ENCODE peak calls at places on chromosome 18, in seven cellular contexts. J is CD8-positive, alpha-beta T cell; R is fibroblast of pulmonary artery; V is spleen; W is left lung; N is coronary artery; F is upper lobe of left lung. S is an unnamed sample.

GRCh38 chr18:52311331-52311730 is 28.7 kb upstream of the DCC start:
- DNase-seq in F (no peak), V (no peak), J (no peak), R (no peak), N (no peak), W (no peak), S (no peak)

GRCh38 chr18:77405096-77405495 is 155.4 kb downstream of the GALR1 start:
- DNase-seq in J (no peak), W (no peak), R (no peak), N (no peak), V (no peak), F (no peak), S (no peak)

GRCh38 chr18:78816916-78817315 is 162.7 kb upstream of the SALL3 start:
- DNase-seq in V (peak), F (no peak), N (no peak), W (no peak), R (no peak), J (no peak), S (no peak)

GRCh38 chr18:43078485-43079092 is 36.9 kb downstream of the RIT2 start:
- DNase-seq in W (no peak), N (no peak), J (no peak), F (no peak), V (no peak), R (no peak), S (peak)

GRCh38 chr18:3885209-3885792 is 435.3 kb downstream of the TGIF1 start:
- DNase-seq in J (no peak), F (no peak), W (no peak), R (no peak), V (no peak), N (no peak), S (no peak)

GRCh38 chr18:53937037-53937436 is 287.4 kb downstream of the MBD2 start:
- DNase-seq in W (no peak), V (no peak), N (no peak), F (no peak), R (no peak), J (no peak), S (no peak)

GRCh38 chr18:37484893-37485834 is 80.4 kb downstream of the CELF4 start:
- DNase-seq in W (no peak), N (no peak), V (no peak), F (peak), J (no peak), R (peak), S (peak)

GRCh38 chr18:60452424-60452823 is 79.8 kb upstream of the MC4R start:
- DNase-seq in F (no peak), N (no peak), W (no peak), V (no peak), R (peak), J (no peak), S (no peak)

GRCh38 chr18:3250237-3251107 is 2.9 kb downstream of the MYL12A start:
- DNase-seq in J (no peak), W (no peak), F (no peak), R (peak), V (no peak), N (no peak), S (no peak)

GRCh38 chr18:45357681-45358470 is 257.4 kb upstream of the SLC14A2 start:
- DNase-seq in N (no peak), W (no peak), F (no peak), V (no peak), J (no peak), R (no peak), S (no peak)

GRCh38 chr18:7084766-7085080 is 32.9 kb downstream of the LAMA1 start:
- DNase-seq in V (no peak), J (no peak), F (no peak), R (peak), N (no peak), W (no peak), S (no peak)

GRCh38 chr18:50465211-50466153 is 90.6 kb downstream of the SKA1 start:
- DNase-seq in F (no peak), W (no peak), N (no peak), R (no peak), J (no peak), V (no peak), S (no peak)

GRCh38 chr18:51724790-51725721 is 527.6 kb upstream of the MEX3C start:
- DNase-seq in F (no peak), V (no peak), N (no peak), W (no peak), R (peak), J (no peak), S (no peak)

GRCh38 chr18:23226930-23227728 is 91.8 kb downstream of the CABLES1 start:
- DNase-seq in F (peak), N (no peak), W (no peak), R (peak), J (no peak), V (no peak), S (no peak)

GRCh38 chr18:24631238-24632025 is 171.0 kb downstream of the HRH4 start:
- DNase-seq in F (no peak), R (no peak), J (no peak), W (no peak), V (no peak), N (no peak), S (peak)

GRCh38 chr18:13486686-13487085 is 239.7 kb downstream of the FAM210A start:
- DNase-seq in V (no peak), J (no peak), F (no peak), R (no peak), W (no peak), N (no peak), S (no peak)

GRCh38 chr18:74819433-74820059 is 221.9 kb downstream of the ZNF407 start:
- DNase-seq in F (no peak), W (no peak), V (no peak), N (no peak), J (no peak), R (peak), S (peak)

GRCh38 chr18:47251289-47252120 is at the start of gene SKOR2:
- DNase-seq in W (no peak), J (no peak), F (no peak), N (no peak), V (no peak), R (no peak), S (peak)

GRCh38 chr18:34870916-34871315 is 160.8 kb downstream of the DTNA start:
- DNase-seq in J (no peak), N (no peak), W (no peak), F (no peak), R (no peak), V (no peak), S (no peak)

GRCh38 chr18:50401888-50402287 is 27.0 kb downstream of the SKA1 start:
- DNase-seq in V (no peak), F (peak), W (peak), R (peak), J (no peak), N (no peak), S (peak)

GRCh38 chr18:50836521-50836957 is 16.7 kb upstream of the MRO start:
- DNase-seq in F (peak), R (peak), N (no peak), W (no peak), V (no peak), J (no peak), S (no peak)

GRCh38 chr18:2979871-2980606 is 32.9 kb downstream of the LPIN2 start:
- DNase-seq in F (peak), W (no peak), R (peak), J (no peak), N (no peak), V (no peak), S (no peak)

GRCh38 chr18:74946646-74947045 is 262.3 kb downstream of the PTGR3 start:
- DNase-seq in R (no peak), F (no peak), J (no peak), W (no peak), N (no peak), V (no peak), S (no peak)

GRCh38 chr18:63575680-63576079 is 11.5 kb upstream of the SERPINB13 start:
- DNase-seq in J (no peak), F (no peak), V (no peak), N (no peak), W (no peak), R (no peak), S (no peak)

GRCh38 chr18:77822552-77823138 is 573.0 kb downstream of the GALR1 start:
- DNase-seq in W (no peak), J (no peak), R (no peak), N (no peak), V (peak), F (no peak), S (no peak)

GRCh38 chr18:24514439-24514838 is 54.0 kb downstream of the HRH4 start:
- DNase-seq in R (peak), J (no peak), V (no peak), N (no peak), W (no peak), F (no peak), S (peak)

DNA sequence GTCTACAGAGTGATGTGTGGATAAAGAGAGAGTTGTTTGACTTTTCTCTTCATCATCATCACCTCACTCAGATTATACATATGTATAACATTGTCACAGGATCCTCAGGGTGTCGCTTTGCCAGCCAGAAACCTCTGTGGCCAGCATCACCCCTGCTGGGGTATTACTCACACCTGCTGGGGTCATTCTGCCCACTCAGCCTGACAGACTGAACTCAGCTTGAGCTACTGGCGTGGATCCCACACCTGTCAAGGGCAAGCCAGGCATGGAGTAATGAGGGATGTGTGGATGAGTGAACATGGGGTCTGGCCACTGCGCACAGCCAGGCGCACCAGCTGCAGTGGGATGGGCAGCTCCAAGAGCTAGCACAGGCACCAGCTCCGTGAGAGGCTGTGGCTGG is 870.6 kb downstream of the CBLN2 start:
- DNase-seq in F (no peak), W (no peak), R (no peak), V (no peak), J (no peak), N (no peak), S (no peak)
- H3K4me3 ChIP-seq in F (no peak), W (no peak), R (no peak), V (no peak), J (no peak), N (no peak), S (no peak)

GRCh38 chr18:22170421-22171262 is 1.3 kb downstream of the GATA6 start:
- DNase-seq in V (peak), R (peak), F (no peak), W (peak), J (no peak), N (peak), S (peak)
- H3K4me3 ChIP-seq in V (peak), R (peak), F (peak), W (peak), J (peak), N (peak), S (peak)

GRCh38 chr18:76212958-76213357 is 282.1 kb downstream of the ZNF516 start:
- DNase-seq in N (no peak), F (no peak), V (no peak), J (no peak), R (no peak), W (no peak), S (no peak)

GRCh38 chr18:76203552-76203951 is 291.5 kb downstream of the ZNF516 start:
- DNase-seq in J (no peak), F (no peak), N (no peak), R (no peak), V (no peak), W (no peak), S (no peak)

GRCh38 chr18:76209597-76209996 is 285.4 kb downstream of the ZNF516 start:
- DNase-seq in N (no peak), R (peak), F (no peak), W (no peak), J (no peak), V (no peak), S (no peak)

GRCh38 chr18:76205906-76206305 is 289.1 kb downstream of the ZNF516 start:
- DNase-seq in R (no peak), N (no peak), F (no peak), J (no peak), W (no peak), V (no peak), S (no peak)

DNA sequence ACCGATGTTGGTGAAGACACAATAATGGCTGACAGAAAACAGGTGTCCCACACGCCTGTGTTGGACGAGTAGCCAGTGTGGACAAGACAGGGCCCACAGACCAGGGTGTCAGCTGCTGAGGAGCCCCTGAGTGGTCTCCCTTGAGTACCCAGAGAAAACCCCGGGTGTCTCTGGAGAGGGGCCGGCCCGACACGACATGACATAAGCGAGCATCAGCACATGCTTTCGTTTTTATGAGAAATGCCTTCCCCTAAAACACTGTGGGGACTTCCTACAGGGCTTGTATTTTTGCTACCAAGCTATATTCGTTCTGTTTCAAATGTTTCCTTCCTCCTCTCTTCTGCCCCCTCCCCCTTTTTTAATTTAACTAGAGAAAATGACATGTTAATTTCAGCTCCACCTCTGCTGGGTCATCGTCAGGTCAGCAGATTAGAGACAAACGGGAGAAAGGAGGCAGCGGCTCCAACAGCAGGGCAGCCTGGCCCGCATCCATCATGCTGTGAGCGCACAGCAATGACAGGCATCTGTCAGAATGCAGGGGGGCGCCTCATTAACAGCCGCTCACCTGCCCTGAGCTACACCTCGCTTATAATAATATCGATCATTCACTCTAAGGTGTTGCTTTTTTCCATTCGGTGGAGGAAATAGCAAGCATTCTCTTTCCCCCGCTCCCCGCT is 286.3 kb downstream of the ZNF516 start:
- DNase-seq in F (no peak), W (no peak), V (no peak), J (no peak), R (no peak), N (no peak), S (peak)
- H3K4me3 ChIP-seq in F (peak), W (no peak), V (no peak), J (no peak), R (peak), N (peak), S (no peak)

GRCh38 chr18:57435851-57436192 is 648 bp downstream of the ONECUT2 start:
- DNase-seq in R (no peak), V (no peak), W (no peak), N (no peak), J (no peak), F (no peak), S (no peak)

GRCh38 chr18:57437433-57437781 is 2.2 kb downstream of the ONECUT2 start:
- DNase-seq in V (no peak), R (no peak), W (no peak), N (no peak), J (no peak), F (no peak), S (peak)

GRCh38 chr18:57437782-57438668 is 2.9 kb downstream of the ONECUT2 start:
- DNase-seq in J (no peak), V (peak), W (peak), F (no peak), N (no peak), R (peak), S (peak)

GRCh38 chr18:57436193-57436964 is 1.2 kb downstream of the ONECUT2 start:
- DNase-seq in R (no peak), V (no peak), N (no peak), W (no peak), J (no peak), F (no peak), S (peak)

GRCh38 chr18:57436965-57437333 is 1.8 kb downstream of the ONECUT2 start:
- DNase-seq in J (no peak), R (no peak), N (no peak), W (no peak), F (no peak), V (no peak), S (no peak)
- H3K4me3 ChIP-seq in J (no peak), R (no peak), N (peak), W (no peak), F (no peak), V (no peak), S (peak)

GRCh38 chr18:57791192-57791591 is 11.9 kb downstream of the ATP8B1 start:
- DNase-seq in N (no peak), V (no peak), W (no peak), J (no peak), F (peak), R (no peak), S (no peak)

GRCh38 chr18:57791911-57792310 is 11.2 kb downstream of the ATP8B1 start:
- DNase-seq in W (no peak), J (no peak), R (no peak), F (no peak), N (no peak), V (no peak), S (no peak)

GRCh38 chr18:57790316-57790715 is 12.8 kb downstream of the ATP8B1 start:
- DNase-seq in N (no peak), W (no peak), F (peak), R (no peak), V (no peak), J (no peak), S (no peak)

GRCh38 chr18:57789105-57789504 is 14.0 kb downstream of the ATP8B1 start:
- DNase-seq in N (no peak), R (peak), F (no peak), J (no peak), V (no peak), W (no peak), S (no peak)

GRCh38 chr18:57789759-57790158 is 13.4 kb downstream of the ATP8B1 start:
- DNase-seq in N (no peak), J (no peak), R (no peak), F (no peak), V (no peak), W (no peak), S (no peak)
- H3K4me3 ChIP-seq in N (no peak), J (no peak), R (no peak), F (no peak), V (no peak), W (no peak), S (no peak)

GRCh38 chr18:62324917-62325805 is at the start of gene TNFRSF11A:
- DNase-seq in J (peak), W (no peak), V (peak), N (no peak), F (peak), R (no peak), S (peak)

GRCh38 chr18:62325806-62326645 is 916 bp downstream of the TNFRSF11A start:
- DNase-seq in W (no peak), V (peak), N (no peak), F (peak), R (peak), J (peak), S (peak)

GRCh38 chr18:62327977-62328376 is 2.9 kb downstream of the TNFRSF11A start:
- DNase-seq in V (no peak), N (no peak), F (no peak), W (no peak), J (no peak), R (no peak), S (no peak)

GRCh38 chr18:62328775-62329525 is 3.8 kb downstream of the TNFRSF11A start:
- DNase-seq in J (no peak), V (no peak), N (no peak), R (no peak), F (no peak), W (no peak), S (no peak)

DNA sequence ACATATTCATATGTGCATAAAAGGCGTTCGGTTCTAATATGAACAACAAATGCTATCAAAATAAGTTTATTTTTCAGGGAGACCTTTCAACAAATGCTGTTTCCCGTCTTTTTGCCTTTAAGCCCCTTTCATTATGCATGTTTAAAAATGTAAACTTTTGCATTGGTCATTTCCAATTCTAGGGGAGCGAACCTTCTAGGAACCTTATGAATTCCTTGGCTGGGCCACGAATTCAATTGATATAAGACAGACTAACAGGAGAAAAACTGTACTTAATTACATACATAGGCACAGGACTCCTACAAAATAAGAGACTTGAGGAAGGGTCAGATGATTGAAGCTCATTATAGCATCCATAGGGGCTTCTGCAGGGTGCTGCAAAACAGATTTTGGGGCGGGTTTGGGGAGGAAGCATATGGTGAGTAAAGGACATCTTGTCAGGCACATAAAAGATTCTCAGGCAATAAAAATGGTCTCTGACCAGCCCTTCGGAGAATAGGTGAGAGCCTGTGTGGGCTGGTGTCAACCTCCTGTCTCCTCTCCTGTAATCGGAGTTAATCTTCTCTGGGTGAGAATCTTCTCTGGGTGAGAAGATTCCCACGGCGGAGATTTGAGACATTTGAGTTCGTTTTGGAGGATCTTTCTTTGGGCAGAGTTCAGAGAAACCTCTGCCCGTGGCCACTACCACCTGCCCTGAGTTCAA is 1.7 kb downstream of the TNFRSF11A start:
- DNase-seq in W (no peak), N (no peak), V (no peak), R (no peak), F (no peak), J (no peak), S (peak)
- H3K4me3 ChIP-seq in W (peak), N (peak), V (no peak), R (no peak), F (peak), J (no peak), S (peak)